ENCODE peak calls at places on chromosome 1, in nine cellular contexts. T is thoracic aorta, K is fibroblast of the aortic adventitia, Y is AG10803, Q is HFF-Myc, P is NB4, G is AG04449, R is uterus, H is foreskin fibroblast. A is an unnamed sample.
A peak's percentile ranks its signal among the peaks of the same experiment; 100 is the strongest.

GRCh38 chr1:63980706-63981407 is 207.0 kb downstream of the ROR1 start:
- DNase-seq in T (no peak), K (no peak), Y (no peak), Q (no peak), P (no peak), G (no peak), R (no peak), H (no peak), A (no peak)

GRCh38 chr1:210371916-210372315 is 43.2 kb downstream of the HHAT start:
- DNase-seq in T (no peak), K (no peak), Y (no peak), Q (no peak), P (no peak), G (no peak), R (no peak), H (no peak), A (no peak)

GRCh38 chr1:228190182-228190581 is 17.7 kb upstream of the OBSCN start:
- DNase-seq in T (no peak), K (no peak), Y (no peak), Q (no peak), P (no peak), G (no peak), R (no peak), H (no peak), A (no peak)

GRCh38 chr1:65687435-65688214 is 105.1 kb upstream of the PDE4B start:
- DNase-seq in T (peak; percentile 63), K (peak; percentile 78), Y (peak; percentile 58), Q (peak; percentile 54), P (peak; percentile 72), G (no peak), R (peak; percentile 85), H (peak; percentile 54), A (peak; percentile 92)

GRCh38 chr1:170659404-170660035 is 4.4 kb upstream of the PRRX1 start:
- DNase-seq in T (no peak), K (no peak), Y (peak; percentile 83), Q (no peak), P (no peak), G (no peak), R (no peak), H (peak; percentile 66), A (no peak)

GRCh38 chr1:62177621-62178020 is 17.0 kb upstream of the L1TD1 start:
- DNase-seq in T (no peak), K (no peak), Y (no peak), Q (no peak), P (no peak), G (no peak), R (no peak), H (no peak), A (no peak)

GRCh38 chr1:241990040-241990439 is 8.9 kb downstream of the MAP1LC3C start:
- DNase-seq in T (peak; percentile 8), K (peak; percentile 95), Y (peak; percentile 95), Q (peak; percentile 95), P (no peak), G (peak; percentile 14), R (peak; percentile 79), H (peak; percentile 91), A (peak; percentile 95)

GRCh38 chr1:13792429-13792828 is 92.4 kb downstream of the PRDM2 start:
- DNase-seq in T (no peak), K (peak; percentile 68), Y (peak; percentile 93), Q (no peak), P (no peak), G (peak; percentile 55), R (no peak), H (peak; percentile 68), A (no peak)

DNA sequence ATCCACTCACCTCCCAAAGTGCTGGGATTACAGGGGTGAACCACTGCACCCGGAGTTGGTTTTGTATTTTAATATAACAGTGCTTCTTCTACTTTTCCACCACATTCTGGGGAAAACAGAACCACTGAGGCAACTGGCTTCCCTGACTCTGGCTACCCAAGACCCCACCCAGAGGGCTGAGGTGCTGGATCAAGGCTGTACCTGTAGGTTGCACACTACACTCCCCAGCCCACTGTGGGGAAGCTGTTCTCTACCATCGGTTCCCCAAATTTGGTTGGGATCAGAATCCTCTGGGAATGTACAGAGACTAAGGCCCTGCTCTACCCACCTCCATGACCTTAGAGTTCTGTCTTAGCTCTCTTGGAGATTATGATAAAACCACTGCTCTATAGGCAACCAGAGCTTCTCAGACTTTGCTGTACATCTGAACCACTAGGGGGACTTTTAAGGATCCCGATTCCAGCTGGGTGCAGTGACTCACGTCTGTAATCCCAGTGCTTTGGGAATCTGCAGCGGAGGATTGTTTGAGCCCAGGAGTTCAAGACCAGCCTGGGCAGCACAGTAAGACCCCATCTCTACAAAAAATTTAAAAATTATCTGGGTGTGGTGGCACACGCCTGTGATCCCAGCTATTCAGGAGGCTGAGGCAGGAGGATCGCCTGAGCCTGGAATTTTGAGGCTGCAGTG is 51.6 kb downstream of the GNG4 start:
- DNase-seq in T (no peak), K (peak; percentile 57), Y (peak; percentile 55), Q (peak; percentile 31), P (peak; percentile 39), G (no peak), R (no peak), H (peak; percentile 40), A (peak; percentile 36)
- TF ChIP-seq CTCF in T (no peak), K (peak; percentile 48), Y (peak; percentile 50), Q (peak; percentile 55), P (peak; percentile 51), G (peak; percentile 45), R (no peak), H (peak; percentile 46), A (peak; percentile 25)

DNA sequence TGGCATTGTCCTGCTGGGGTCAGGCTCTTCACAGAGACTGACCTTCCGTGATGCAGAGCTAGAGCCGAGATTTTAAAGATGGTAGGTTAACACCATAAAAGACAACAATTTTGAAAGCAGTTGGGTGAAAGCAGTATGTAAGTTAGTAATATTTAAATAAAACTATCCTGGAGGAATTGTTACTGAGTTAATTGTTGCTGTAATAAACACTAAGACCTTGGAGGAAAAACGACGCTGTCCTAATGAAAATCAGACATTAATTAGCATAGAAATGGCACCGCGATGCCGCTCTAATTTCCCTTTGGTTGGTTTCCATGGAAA is 662 bp upstream of the ANP32E start:
- DNase-seq in T (no peak), K (no peak), Y (no peak), Q (no peak), P (no peak), G (no peak), R (no peak), H (no peak), A (no peak)
- TF ChIP-seq CTCF in T (no peak), K (no peak), Y (no peak), Q (no peak), P (no peak), G (no peak), R (no peak), H (no peak), A (no peak)

DNA sequence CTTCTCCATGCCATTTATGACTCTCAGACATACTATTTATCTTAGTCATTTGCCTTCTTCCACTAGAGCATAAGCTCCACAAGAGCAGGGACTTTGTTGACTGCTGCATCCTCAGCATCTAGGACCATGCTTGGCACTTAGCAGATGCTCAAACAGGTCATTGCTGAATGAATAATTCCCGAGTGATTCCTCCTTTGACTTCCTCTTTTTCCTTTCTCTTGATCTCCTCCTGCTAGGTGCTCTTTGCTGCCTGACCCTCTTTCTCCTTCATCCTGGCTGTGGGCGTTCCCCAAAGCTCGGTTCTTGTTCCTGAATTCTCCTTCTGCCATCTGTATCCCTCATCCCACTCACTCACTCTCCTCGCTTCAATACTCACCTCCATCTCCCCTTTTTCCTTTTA is 23.5 kb downstream of the SYT6 start:
- DNase-seq in T (no peak), K (no peak), Y (no peak), Q (no peak), P (no peak), G (no peak), R (no peak), H (no peak), A (no peak)
- TF ChIP-seq CTCF in T (no peak), K (no peak), Y (no peak), Q (no peak), P (no peak), G (no peak), R (no peak), H (no peak), A (no peak)

DNA sequence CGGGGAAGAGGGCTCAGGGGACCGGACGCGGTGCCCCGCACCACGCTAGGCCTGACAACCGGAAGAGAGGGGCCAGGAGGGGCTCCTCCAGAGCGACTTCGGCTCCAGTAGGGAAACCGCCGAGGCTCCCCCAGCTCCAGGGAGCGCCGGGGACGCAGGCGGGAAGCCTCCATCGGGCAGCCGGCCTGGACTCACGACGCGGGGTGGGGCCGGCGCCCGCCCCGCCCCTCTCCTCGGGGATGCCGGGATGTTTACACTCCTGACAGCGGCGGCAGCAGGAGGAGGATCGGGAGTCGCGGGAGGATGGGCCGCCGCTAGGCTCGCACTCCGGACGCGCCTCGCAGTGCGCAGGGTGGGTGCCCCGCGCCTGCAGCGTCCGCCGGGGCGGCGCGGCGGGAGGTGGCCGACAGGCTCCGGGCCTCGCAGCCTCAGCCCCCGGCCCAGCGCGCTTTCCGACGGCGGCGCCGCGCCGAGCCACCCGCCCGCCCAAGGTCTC is at the start of gene NEK7:
- DNase-seq in T (no peak), K (peak; percentile 75), Y (peak; percentile 86), Q (no peak), P (peak; percentile 87), G (no peak), R (peak; percentile 78), H (peak; percentile 85), A (peak; percentile 85)
- TF ChIP-seq CTCF in T (no peak), K (no peak), Y (no peak), Q (no peak), P (no peak), G (no peak), R (peak; percentile 32), H (no peak), A (no peak)

DNA sequence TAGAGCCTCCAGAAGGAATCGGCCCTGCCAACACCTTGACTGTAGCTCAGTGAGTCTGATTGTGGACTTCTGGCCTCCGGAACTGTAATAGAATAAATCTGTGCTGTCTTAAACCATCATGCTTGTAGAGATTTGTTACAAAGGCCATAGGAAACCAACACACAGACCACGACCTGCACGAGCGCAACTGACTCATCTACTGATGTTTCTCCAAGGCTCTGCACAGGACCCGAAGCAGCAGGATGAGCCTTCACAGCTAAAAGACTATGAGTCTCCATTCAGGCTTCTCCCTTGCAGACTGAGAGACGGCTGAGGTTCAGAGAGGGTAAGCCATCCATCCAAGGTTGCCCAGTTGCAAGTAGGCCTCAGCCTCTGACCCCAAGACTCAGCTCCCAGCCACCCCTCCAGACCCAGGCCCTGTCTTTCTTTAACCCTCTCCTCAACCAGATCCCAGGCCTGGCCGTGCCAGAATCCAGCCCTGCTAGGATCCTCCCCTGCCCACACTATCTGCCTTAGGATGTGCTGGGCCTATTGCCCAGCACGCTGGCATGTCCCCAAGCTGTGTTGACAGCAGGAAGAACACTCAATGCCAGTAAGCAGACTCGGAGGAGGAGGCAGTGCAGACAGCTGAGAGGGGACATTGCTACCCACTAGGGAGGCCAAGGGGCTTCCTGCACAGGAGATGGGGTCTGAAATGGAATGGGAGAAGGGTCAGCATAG is 109.0 kb downstream of the HMGB4 start:
- DNase-seq in T (no peak), K (peak; percentile 36), Y (peak; percentile 73), Q (no peak), P (no peak), G (no peak), R (no peak), H (no peak), A (peak; percentile 82)
- TF ChIP-seq CTCF in T (no peak), K (no peak), Y (no peak), Q (no peak), P (no peak), G (no peak), R (no peak), H (no peak), A (no peak)

A was measured in adrenal gland.